ENCODE peak calls at places on chromosomes 16 and 17, in five cellular contexts. M, X, D, A and C are unnamed samples.
A peak's percentile ranks its signal among the peaks of the same experiment; 100 is the strongest.

GRCh38 chr16:84041881-84042280 is 714 bp downstream of the SLC38A8 start:
- DNase-seq in X (no peak), D (no peak), M (no peak), A (no peak), C (no peak)

GRCh38 chr16:17748005-17748719 is 277.4 kb upstream of the XYLT1 start:
- DNase-seq in X (no peak), A (no peak), M (no peak), D (no peak), C (no peak)

GRCh38 chr16:69861276-69862030 is 89.7 kb upstream of the CLEC18A start:
- DNase-seq in A (no peak), X (no peak), D (no peak), M (peak; percentile 72), C (no peak)

GRCh38 chr17:17516941-17517720 is 20.9 kb upstream of the RASD1 start:
- DNase-seq in X (no peak), D (no peak), M (no peak), A (no peak), C (peak; percentile 5)

GRCh38 chr17:41631025-41631889 is 6.9 kb upstream of the KRT17 start:
- DNase-seq in D (no peak), X (no peak), M (no peak), A (no peak), C (no peak)

GRCh38 chr17:80204626-80205468 is 15.3 kb downstream of the SGSH start:
- DNase-seq in X (no peak), A (no peak), D (no peak), M (no peak), C (no peak)

GRCh38 chr17:67218385-67218950 is 26.5 kb downstream of the HELZ start:
- DNase-seq in D (no peak), X (no peak), A (no peak), M (no peak), C (no peak)

GRCh38 chr16:30112197-30113030 is 923 bp downstream of the GDPD3 start:
- DNase-seq in A (peak; percentile 75), X (peak; percentile 46), M (peak; percentile 38), D (peak; percentile 50), C (no peak)

GRCh38 chr16:24541534-24541933 is 2.2 kb downstream of the RBBP6 start:
- DNase-seq in D (no peak), A (no peak), X (no peak), M (no peak), C (no peak)

GRCh38 chr17:43126911-43127290 is 1.7 kb upstream of the BRCA1 start:
- DNase-seq in M (no peak), X (no peak), A (no peak), D (no peak), C (no peak)

GRCh38 chr16:53605356-53605755 is 98.3 kb downstream of the RPGRIP1L start:
- DNase-seq in D (no peak), M (no peak), X (no peak), A (no peak), C (no peak)

GRCh38 chr16:50316848-50317630 is 50.7 kb downstream of the ADCY7 start:
- DNase-seq in X (no peak), A (no peak), M (no peak), D (no peak), C (no peak)

GRCh38 chr16:69814561-69814960 is 52.4 kb downstream of the WWP2 start:
- DNase-seq in M (no peak), A (no peak), D (no peak), X (no peak), C (no peak)

GRCh38 chr16:14434860-14435259 is 195.2 kb downstream of the PARN start:
- DNase-seq in X (no peak), M (no peak), D (no peak), A (no peak), C (no peak)

GRCh38 chr17:79684132-79684985 is 46.4 kb upstream of the ENPP7 start:
- DNase-seq in A (no peak), X (no peak), M (no peak), D (no peak), C (no peak)

GRCh38 chr17:12545877-12546513 is 119.7 kb upstream of the MYOCD start:
- DNase-seq in M (peak; percentile 34), D (no peak), X (no peak), A (peak; percentile 43), C (no peak)

GRCh38 chr17:28950017-28950751 is 1.1 kb downstream of the PHF12 start:
- DNase-seq in A (peak; percentile 46), D (peak; percentile 37), X (peak; percentile 51), M (peak; percentile 45), C (peak; percentile 56)

GRCh38 chr17:79954281-79955166 is 81.1 kb downstream of the TBC1D16 start:
- DNase-seq in X (no peak), A (no peak), M (no peak), D (no peak), C (no peak)

GRCh38 chr17:59858167-59858790 is 34.5 kb downstream of the TUBD1 start:
- DNase-seq in M (no peak), A (no peak), X (no peak), D (no peak), C (no peak)

GRCh38 chr16:4032768-4033167 is 83.5 kb downstream of the ADCY9 start:
- DNase-seq in D (no peak), X (no peak), M (peak; percentile 50), A (peak; percentile 51), C (no peak)

GRCh38 chr16:58057784-58058183 is 32.2 kb downstream of the MMP15 start:
- DNase-seq in D (no peak), M (no peak), X (no peak), A (no peak), C (no peak)

GRCh38 chr17:42438600-42439567 is 15.8 kb upstream of the CAVIN1 start:
- DNase-seq in X (peak; percentile 11), A (peak; percentile 57), D (peak; percentile 30), M (no peak), C (peak; percentile 44)

GRCh38 chr17:44522883-44523671 is 19.9 kb upstream of the GPATCH8 start:
- DNase-seq in M (peak; percentile 59), A (peak; percentile 92), X (peak; percentile 25), D (peak; percentile 27), C (peak; percentile 21)

GRCh38 chr17:63476857-63477470 is at the start of gene ACE:
- DNase-seq in M (no peak), A (peak; percentile 36), D (peak; percentile 26), X (peak; percentile 19), C (peak; percentile 19)

GRCh38 chr17:33871720-33872535 is 383.2 kb upstream of the CCL2 start:
- DNase-seq in D (no peak), X (no peak), A (no peak), M (no peak), C (no peak)

GRCh38 chr17:38897176-38897575 is 27.3 kb downstream of the LASP1 start:
- DNase-seq in D (no peak), M (peak; percentile 60), A (no peak), X (no peak), C (no peak)